ENCODE peak calls at places on chromosome 13, in five cellular contexts. S is IMR-90, P is right lobe of liver, K is adrenal gland, G is heart left ventricle. X is an unnamed sample.

GRCh38 chr13:75788494-75788991 is 152.4 kb downstream of the LMO7 start:
- DNase-seq in S (peak), P (no peak), K (no peak), G (peak), X (no peak)

GRCh38 chr13:96491103-96491502 is 401.2 kb downstream of the HS6ST3 start:
- DNase-seq in S (no peak), P (no peak), K (no peak), G (no peak), X (no peak)

GRCh38 chr13:80339841-80340642 is 884 bp downstream of the SPRY2 start:
- DNase-seq in S (peak), P (peak), K (peak), G (peak), X (no peak)

GRCh38 chr13:98874029-98874397 is 103.9 kb downstream of the DOCK9 start:
- DNase-seq in S (no peak), P (no peak), K (no peak), G (no peak), X (no peak)

GRCh38 chr13:35957174-35957867 is 173.9 kb downstream of the DCLK1 start:
- DNase-seq in S (peak), P (no peak), K (no peak), G (no peak), X (no peak)

GRCh38 chr13:76397413-76397812 is 488.8 kb downstream of the KCTD12 start:
- DNase-seq in S (no peak), P (no peak), K (no peak), G (no peak), X (no peak)

GRCh38 chr13:112733661-112734379 is 44.0 kb downstream of the ATP11A start:
- DNase-seq in S (no peak), P (no peak), K (no peak), G (no peak), X (no peak)

GRCh38 chr13:96294930-96295657 is 205.2 kb downstream of the HS6ST3 start:
- DNase-seq in S (no peak), P (no peak), K (no peak), G (no peak), X (no peak)

GRCh38 chr13:52447815-52448552 is 2.5 kb downstream of the VPS36 start:
- DNase-seq in S (no peak), P (no peak), K (no peak), G (no peak), X (no peak)

GRCh38 chr13:20927858-20928257 is 25.3 kb upstream of the XPO4 start:
- DNase-seq in S (no peak), P (no peak), K (no peak), G (no peak), X (no peak)

GRCh38 chr13:55229906-55230569 is 1910.7 kb upstream of the PRR20A start:
- DNase-seq in S (no peak), P (no peak), K (no peak), G (no peak), X (no peak)

GRCh38 chr13:74867460-74867859 is 614.5 kb downstream of the TBC1D4 start:
- DNase-seq in S (no peak), P (no peak), K (no peak), G (no peak), X (no peak)

GRCh38 chr13:51331354-51331861 is 8.1 kb upstream of the SERPINE3 start:
- DNase-seq in S (no peak), P (no peak), K (no peak), G (no peak), X (no peak)

GRCh38 chr13:77113496-77113895 is 86.5 kb upstream of the FBXL3 start:
- DNase-seq in S (no peak), P (no peak), K (no peak), G (no peak), X (no peak)

GRCh38 chr13:83867708-83868107 is 14.6 kb downstream of the SLITRK1 start:
- DNase-seq in S (no peak), P (no peak), K (no peak), G (no peak), X (no peak)

GRCh38 chr13:78437781-78438180 is 165.6 kb downstream of the POU4F1 start:
- DNase-seq in S (no peak), P (no peak), K (no peak), G (no peak), X (no peak)

GRCh38 chr13:44079413-44080205 is 199.9 kb downstream of the LACC1 start:
- DNase-seq in S (no peak), P (no peak), K (no peak), G (no peak), X (no peak)

GRCh38 chr13:33639640-33640080 is 178.3 kb upstream of the RFC3 start:
- DNase-seq in S (no peak), P (no peak), K (no peak), G (no peak), X (no peak)

GRCh38 chr13:61685683-61686013 is 270.0 kb upstream of the PCDH20 start:
- DNase-seq in S (no peak), P (no peak), K (no peak), G (no peak), X (no peak)

GRCh38 chr13:29583073-29583785 is 12.3 kb downstream of the SLC7A1 start:
- DNase-seq in S (peak), P (no peak), K (no peak), G (no peak), X (no peak)

GRCh38 chr13:99329477-99329876 is 22.3 kb upstream of the GPR183 start:
- DNase-seq in S (no peak), P (no peak), K (no peak), G (no peak), X (no peak)

GRCh38 chr13:45036206-45036605 is 46.9 kb downstream of the GPALPP1 start:
- DNase-seq in S (no peak), P (no peak), K (no peak), G (no peak), X (no peak)

GRCh38 chr13:83286737-83287136 is 595.5 kb downstream of the SLITRK1 start:
- DNase-seq in S (peak), P (no peak), K (no peak), G (no peak), X (no peak)

GRCh38 chr13:41988244-41988643 is 27.3 kb upstream of the VWA8 start:
- DNase-seq in S (no peak), P (no peak), K (no peak), G (no peak), X (no peak)

GRCh38 chr13:46143239-46143701 is 38.4 kb upstream of the CPB2 start:
- DNase-seq in S (no peak), P (no peak), K (no peak), G (no peak), X (no peak)

GRCh38 chr13:83905641-83906040 is 23.4 kb upstream of the SLITRK1 start:
- DNase-seq in S (no peak), P (no peak), K (no peak), G (no peak), X (no peak)

GRCh38 chr13:73039201-73040108 is 19.4 kb upstream of the KLF5 start:
- DNase-seq in S (no peak), P (no peak), K (no peak), G (no peak), X (no peak)

GRCh38 chr13:45718992-45719391 is 16.9 kb downstream of the CBY2 start:
- DNase-seq in S (no peak), P (no peak), K (no peak), G (no peak), X (no peak)

DNA sequence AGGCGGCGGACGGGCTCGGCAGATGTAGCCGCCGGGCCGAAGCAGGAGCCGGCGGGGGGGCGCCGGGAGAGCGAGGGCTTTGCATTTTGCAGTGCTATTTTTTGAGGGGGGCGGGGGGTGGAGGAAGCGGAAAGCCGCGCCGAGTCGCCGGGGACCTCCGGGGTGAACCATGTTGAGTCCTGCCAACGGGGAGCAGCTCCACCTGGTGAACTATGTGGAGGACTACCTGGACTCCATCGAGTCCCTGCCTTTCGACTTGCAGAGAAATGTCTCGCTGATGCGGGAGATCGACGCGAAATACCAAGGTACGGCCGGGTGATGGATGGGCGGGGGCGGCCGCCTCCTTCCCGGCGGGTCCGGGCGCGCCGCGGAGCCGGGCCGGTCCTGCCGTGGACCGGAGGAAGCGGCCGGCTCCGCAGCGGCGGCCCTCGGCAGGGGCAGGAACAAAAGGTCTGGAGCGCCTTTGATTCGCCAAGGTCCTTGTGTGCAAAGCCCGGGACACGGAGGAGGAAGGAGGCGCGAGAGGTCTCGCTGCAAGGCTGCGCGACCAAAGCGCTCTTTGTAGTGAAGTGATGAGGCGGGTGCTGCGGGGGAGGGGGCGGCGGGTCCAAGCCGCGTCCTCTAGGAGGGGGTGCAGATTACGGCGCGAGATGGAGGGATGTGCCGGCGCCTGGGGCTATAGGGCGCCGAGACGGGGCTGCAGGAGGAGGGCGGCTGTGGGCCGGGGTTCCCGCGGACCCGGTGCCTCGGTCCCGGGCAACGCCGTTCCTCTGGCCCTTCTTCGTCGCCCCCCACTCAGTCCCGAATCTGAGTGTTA is 689 bp downstream of the ING1 start:
- DNase-seq in S (peak), P (peak), K (peak), G (peak), X (no peak)
- TF ChIP-seq POLR2A in S (no peak), P (no peak), K (peak), G (no peak), X (no peak)

GRCh38 chr13:94416454-94417080 is 62.9 kb downstream of the DCT start:
- DNase-seq in S (peak), P (no peak), K (no peak), G (no peak), X (no peak)
- TF ChIP-seq CTCF in S (peak), P (peak), K (peak), G (no peak), X (peak)

GRCh38 chr13:27428160-27428559 is 3.7 kb downstream of the GTF3A start:
- DNase-seq in S (no peak), P (no peak), K (no peak), G (no peak), X (no peak)

GRCh38 chr13:27427663-27428062 is 3.2 kb downstream of the GTF3A start:
- DNase-seq in S (no peak), P (no peak), K (peak), G (no peak), X (no peak)

GRCh38 chr13:27424246-27425150 is at the start of gene GTF3A:
- DNase-seq in S (peak), P (peak), K (peak), G (peak), X (no peak)

GRCh38 chr13:27425151-27425917 is 915 bp downstream of the GTF3A start:
- DNase-seq in S (no peak), P (no peak), K (peak), G (no peak), X (no peak)

DNA sequence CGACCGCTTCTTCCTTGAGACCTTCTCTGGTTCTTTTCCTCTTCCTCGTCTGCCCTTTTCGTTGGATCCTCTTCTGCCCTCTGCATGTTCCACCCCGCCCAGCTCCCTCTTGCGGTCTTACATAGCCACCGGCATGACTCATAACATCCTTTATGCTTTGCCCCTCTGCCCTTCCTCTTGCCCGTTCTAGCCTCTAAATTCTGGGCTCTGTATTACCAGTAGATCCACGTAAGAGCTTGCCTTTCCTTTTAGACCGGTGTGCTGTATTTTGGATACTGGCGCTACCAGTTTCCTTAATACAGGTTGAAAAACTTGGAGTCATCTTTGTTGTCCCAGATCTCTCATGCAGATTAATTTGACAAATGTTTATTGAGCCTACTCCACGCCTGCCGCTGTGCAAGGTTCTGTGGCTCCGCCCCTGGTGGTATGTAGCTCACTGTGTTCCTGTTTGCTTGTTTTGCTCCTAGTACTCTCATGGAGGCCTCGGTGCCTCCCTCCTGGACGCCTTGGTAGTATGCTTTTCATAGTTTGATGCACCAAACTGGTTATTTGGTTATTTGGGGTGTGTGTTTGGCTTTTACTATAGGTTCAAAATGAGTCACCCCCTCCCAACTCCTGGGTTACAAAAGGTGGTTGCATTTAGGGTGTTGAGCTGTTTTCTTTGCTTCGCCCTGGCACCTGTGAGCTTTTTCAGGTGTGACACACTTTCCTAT is 1.7 kb downstream of the GTF3A start:
- DNase-seq in S (peak), P (peak), K (peak), G (peak), X (no peak)
- TF ChIP-seq POLR2A in S (no peak), P (peak), K (peak), G (no peak), X (no peak)

GRCh38 chr13:113803409-113804016 is 44.5 kb downstream of the TMEM255B start:
- DNase-seq in S (no peak), P (no peak), K (no peak), G (no peak), X (no peak)

GRCh38 chr13:113805431-113806103 is 46.5 kb downstream of the TMEM255B start:
- DNase-seq in S (no peak), P (peak), K (no peak), G (no peak), X (no peak)

GRCh38 chr13:113804017-113804702 is 45.1 kb downstream of the TMEM255B start:
- DNase-seq in S (no peak), P (peak), K (no peak), G (no peak), X (no peak)

GRCh38 chr13:113806104-113806471 is 47.1 kb downstream of the TMEM255B start:
- DNase-seq in S (no peak), P (peak), K (no peak), G (no peak), X (no peak)

GRCh38 chr13:113804703-113805430 is 45.8 kb downstream of the TMEM255B start:
- DNase-seq in S (no peak), P (peak), K (no peak), G (no peak), X (no peak)
- TF ChIP-seq CTCF in S (no peak), P (no peak), K (no peak), G (no peak), X (no peak)

DNA sequence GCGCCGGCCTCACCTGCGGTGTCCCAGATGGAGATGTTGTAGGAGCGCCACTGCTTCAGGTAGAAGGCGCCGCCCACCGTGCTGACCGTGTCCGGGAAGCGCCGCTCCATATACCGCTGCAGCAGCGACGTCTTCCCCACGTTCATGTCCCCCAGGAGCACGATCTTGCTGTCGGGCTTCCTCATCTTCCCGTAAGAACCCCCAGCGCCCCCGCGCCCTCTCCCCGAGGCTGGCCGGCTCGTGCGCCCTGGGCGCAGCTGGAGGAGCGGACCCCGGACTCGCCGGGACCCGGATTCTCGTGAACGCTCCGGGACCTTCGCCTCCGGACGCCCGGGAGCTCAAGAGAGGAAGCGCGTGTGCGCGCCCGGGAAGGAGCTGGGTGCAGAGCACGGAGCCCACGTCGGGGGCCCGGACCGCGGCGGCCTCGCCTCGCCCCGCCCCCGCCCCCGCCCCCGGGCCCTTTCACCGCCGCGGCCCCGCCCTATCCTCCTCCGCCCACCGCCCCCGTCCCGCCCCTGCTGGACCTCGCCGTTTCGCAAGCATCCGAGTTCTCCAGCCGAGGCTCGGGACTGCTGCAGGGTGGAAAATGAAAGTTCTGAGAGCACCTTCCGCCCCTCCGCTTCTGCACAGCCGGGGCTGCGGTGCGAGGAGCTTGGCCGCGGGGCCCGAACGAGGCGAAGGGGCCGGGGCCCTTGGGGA is at the start of gene RAB20:
- DNase-seq in S (peak), P (peak), K (peak), G (peak), X (no peak)
- TF ChIP-seq POLR2A in S (no peak), P (peak), K (peak), G (no peak), X (peak)

GRCh38 chr13:40933508-40933907 is 85.6 kb downstream of the ELF1 start:
- DNase-seq in S (no peak), P (no peak), K (no peak), G (no peak), X (no peak)
- TF ChIP-seq CTCF in S (no peak), P (no peak), K (no peak), G (no peak), X (no peak)

GRCh38 chr13:91358384-91358776 is 10.9 kb downstream of the MIR17HG start:
- DNase-seq in S (no peak), P (no peak), K (no peak), G (no peak), X (no peak)
- TF ChIP-seq POLR2A in S (no peak), P (no peak), K (no peak), G (no peak), X (no peak)

GRCh38 chr13:32040689-32041088 is 9.1 kb downstream of the FRY start:
- DNase-seq in S (peak), P (no peak), K (no peak), G (no peak), X (no peak)
- TF ChIP-seq CTCF in S (no peak), P (no peak), K (no peak), G (no peak), X (no peak)